ENCODE peak calls at places on chromosomes 2 and 18, in ten cellular contexts. R, Q, V, S, X, L, N, C, E and T are unnamed samples.

GRCh38 chr18:48408111-48408726 is 964 bp downstream of the ZBTB7C start:
- DNase-seq in R (no peak), Q (no peak), V (no peak), S (no peak), X (no peak), L (no peak), N (no peak), C (no peak), E (no peak), T (peak; percentile 53)

GRCh38 chr2:50863856-50864255 is 168.1 kb downstream of the NRXN1 start:
- DNase-seq in R (no peak), Q (no peak), V (no peak), S (no peak), X (no peak), L (no peak), N (no peak), C (no peak), E (no peak), T (no peak)

GRCh38 chr2:145140658-145141057 is 620.7 kb upstream of the ZEB2 start:
- DNase-seq in R (no peak), Q (no peak), V (no peak), S (no peak), X (no peak), L (no peak), N (no peak), C (no peak), E (no peak), T (no peak)

GRCh38 chr2:177400337-177400923 is 7.9 kb downstream of the AGPS start:
- DNase-seq in R (no peak), Q (no peak), V (no peak), S (no peak), X (no peak), L (no peak), N (no peak), C (no peak), E (no peak), T (no peak)

GRCh38 chr2:3099145-3099859 is 278.3 kb downstream of the EIPR1 start:
- DNase-seq in R (no peak), Q (no peak), V (no peak), S (no peak), X (no peak), L (no peak), N (no peak), C (no peak), E (no peak), T (no peak)

GRCh38 chr18:42360716-42361115 is 405.7 kb downstream of the PIK3C3 start:
- DNase-seq in R (no peak), Q (no peak), V (no peak), S (no peak), X (no peak), L (no peak), N (no peak), C (no peak), E (no peak), T (no peak)

GRCh38 chr18:57826252-57826651 is 23.1 kb upstream of the ATP8B1 start:
- DNase-seq in R (no peak), Q (no peak), V (no peak), S (no peak), X (no peak), L (no peak), N (no peak), C (no peak), E (no peak), T (no peak)

GRCh38 chr2:64157792-64158191 is 13.6 kb upstream of the PELI1 start:
- DNase-seq in R (no peak), Q (no peak), V (no peak), S (no peak), X (no peak), L (no peak), N (no peak), C (no peak), E (no peak), T (no peak)

GRCh38 chr18:39389800-39390379 is 1824.3 kb upstream of the CELF4 start:
- DNase-seq in R (no peak), Q (no peak), V (no peak), S (no peak), X (no peak), L (no peak), N (no peak), C (no peak), E (peak; percentile 95), T (no peak)

GRCh38 chr18:29184654-29185053 is 1007.7 kb upstream of the CDH2 start:
- DNase-seq in R (no peak), Q (no peak), V (no peak), S (no peak), X (no peak), L (no peak), N (no peak), C (no peak), E (no peak), T (no peak)

GRCh38 chr18:50051288-50051687 is 143.7 kb downstream of the MYO5B start:
- DNase-seq in R (no peak), Q (no peak), V (no peak), S (peak; percentile 14), X (no peak), L (no peak), N (no peak), C (no peak), E (no peak), T (peak; percentile 37)